ENCODE peak calls at places on chromosomes 6 and 20, in ten cellular contexts. One of them, this sample, is unnamed.

GRCh38 chr6:46104209-46104608 is 25.6 kb upstream of the ENPP4 start:
- DNase-seq in natural killer cell: no peak
- DNase-seq in cardiac muscle cell: no peak
- DNase-seq in anterior cingulate cortex: no peak
- DNase-seq in lung microvascular endothelial cell: no peak
- DNase-seq in HFFc6: no peak
- DNase-seq in naive B cell: no peak
- DNase-seq in activated gamma-delta T cell treated with Interleukin-2 at 50 U/mL for 16 hours: no peak
- DNase-seq in stimulated activated CD8-positive, alpha-beta memory T cell treated with anti-CD3 and anti-CD28 coated beads, Interleukin-2, amount 100 ng/mL, for 1 hour: no peak
- DNase-seq in substantia nigra: no peak
- DNase-seq in this sample: no peak

GRCh38 chr20:48139262-48140041 is 354.2 kb upstream of the SULF2 start:
- DNase-seq in anterior cingulate cortex: no peak
- DNase-seq in natural killer cell: no peak
- DNase-seq in lung microvascular endothelial cell: no peak
- DNase-seq in naive B cell: no peak
- DNase-seq in activated gamma-delta T cell treated with Interleukin-2 at 50 U/mL for 16 hours: no peak
- DNase-seq in cardiac muscle cell: peak; percentile 85
- DNase-seq in HFFc6: no peak
- DNase-seq in substantia nigra: no peak
- DNase-seq in stimulated activated CD8-positive, alpha-beta memory T cell treated with anti-CD3 and anti-CD28 coated beads, Interleukin-2, amount 100 ng/mL, for 1 hour: no peak
- DNase-seq in this sample: no peak

GRCh38 chr6:110689275-110689935 is 125.9 kb downstream of the CDK19 start:
- DNase-seq in stimulated activated CD8-positive, alpha-beta memory T cell treated with anti-CD3 and anti-CD28 coated beads, Interleukin-2, amount 100 ng/mL, for 1 hour: no peak
- DNase-seq in anterior cingulate cortex: no peak
- DNase-seq in substantia nigra: no peak
- DNase-seq in HFFc6: no peak
- DNase-seq in lung microvascular endothelial cell: peak; percentile 17
- DNase-seq in natural killer cell: no peak
- DNase-seq in naive B cell: no peak
- DNase-seq in cardiac muscle cell: no peak
- DNase-seq in activated gamma-delta T cell treated with Interleukin-2 at 50 U/mL for 16 hours: no peak
- DNase-seq in this sample: no peak

GRCh38 chr20:57795977-57796560 is 86.3 kb upstream of the PMEPA1 start:
- DNase-seq in stimulated activated CD8-positive, alpha-beta memory T cell treated with anti-CD3 and anti-CD28 coated beads, Interleukin-2, amount 100 ng/mL, for 1 hour: no peak
- DNase-seq in anterior cingulate cortex: no peak
- DNase-seq in activated gamma-delta T cell treated with Interleukin-2 at 50 U/mL for 16 hours: no peak
- DNase-seq in substantia nigra: no peak
- DNase-seq in HFFc6: no peak
- DNase-seq in cardiac muscle cell: no peak
- DNase-seq in natural killer cell: no peak
- DNase-seq in lung microvascular endothelial cell: no peak
- DNase-seq in naive B cell: no peak
- DNase-seq in this sample: no peak

GRCh38 chr6:49551866-49552129 is 1.3 kb downstream of the C6orf141 start:
- DNase-seq in HFFc6: no peak
- DNase-seq in lung microvascular endothelial cell: peak; percentile 30
- DNase-seq in stimulated activated CD8-positive, alpha-beta memory T cell treated with anti-CD3 and anti-CD28 coated beads, Interleukin-2, amount 100 ng/mL, for 1 hour: no peak
- DNase-seq in naive B cell: no peak
- DNase-seq in natural killer cell: no peak
- DNase-seq in cardiac muscle cell: no peak
- DNase-seq in activated gamma-delta T cell treated with Interleukin-2 at 50 U/mL for 16 hours: no peak
- DNase-seq in substantia nigra: no peak
- DNase-seq in anterior cingulate cortex: no peak
- DNase-seq in this sample: no peak

GRCh38 chr6:159760602-159761057 is 1.2 kb upstream of the ACAT2 start:
- DNase-seq in stimulated activated CD8-positive, alpha-beta memory T cell treated with anti-CD3 and anti-CD28 coated beads, Interleukin-2, amount 100 ng/mL, for 1 hour: no peak
- DNase-seq in cardiac muscle cell: peak; percentile 85
- DNase-seq in HFFc6: peak; percentile 60
- DNase-seq in anterior cingulate cortex: no peak
- DNase-seq in naive B cell: no peak
- DNase-seq in activated gamma-delta T cell treated with Interleukin-2 at 50 U/mL for 16 hours: no peak
- DNase-seq in substantia nigra: no peak
- DNase-seq in lung microvascular endothelial cell: no peak
- DNase-seq in natural killer cell: no peak
- DNase-seq in this sample: no peak

GRCh38 chr6:132813173-132813856 is 1.1 kb upstream of the RPS12 start:
- DNase-seq in stimulated activated CD8-positive, alpha-beta memory T cell treated with anti-CD3 and anti-CD28 coated beads, Interleukin-2, amount 100 ng/mL, for 1 hour: no peak
- DNase-seq in anterior cingulate cortex: no peak
- DNase-seq in HFFc6: no peak
- DNase-seq in naive B cell: peak; percentile 44
- DNase-seq in natural killer cell: peak; percentile 29
- DNase-seq in lung microvascular endothelial cell: peak; percentile 75
- DNase-seq in substantia nigra: peak; percentile 22
- DNase-seq in cardiac muscle cell: peak; percentile 49
- DNase-seq in activated gamma-delta T cell treated with Interleukin-2 at 50 U/mL for 16 hours: peak; percentile 17
- DNase-seq in this sample: peak; percentile 17

GRCh38 chr6:154403803-154404202 is 47.2 kb upstream of the IPCEF1 start:
- DNase-seq in lung microvascular endothelial cell: no peak
- DNase-seq in stimulated activated CD8-positive, alpha-beta memory T cell treated with anti-CD3 and anti-CD28 coated beads, Interleukin-2, amount 100 ng/mL, for 1 hour: no peak
- DNase-seq in cardiac muscle cell: peak; percentile 75
- DNase-seq in natural killer cell: no peak
- DNase-seq in HFFc6: peak; percentile 48
- DNase-seq in anterior cingulate cortex: no peak
- DNase-seq in activated gamma-delta T cell treated with Interleukin-2 at 50 U/mL for 16 hours: no peak
- DNase-seq in naive B cell: no peak
- DNase-seq in substantia nigra: no peak
- DNase-seq in this sample: no peak

GRCh38 chr6:155126727-155127439 is 131.8 kb downstream of the TIAM2 start:
- DNase-seq in activated gamma-delta T cell treated with Interleukin-2 at 50 U/mL for 16 hours: no peak
- DNase-seq in natural killer cell: no peak
- DNase-seq in stimulated activated CD8-positive, alpha-beta memory T cell treated with anti-CD3 and anti-CD28 coated beads, Interleukin-2, amount 100 ng/mL, for 1 hour: no peak
- DNase-seq in cardiac muscle cell: peak; percentile 54
- DNase-seq in HFFc6: peak; percentile 84
- DNase-seq in naive B cell: no peak
- DNase-seq in substantia nigra: no peak
- DNase-seq in anterior cingulate cortex: no peak
- DNase-seq in lung microvascular endothelial cell: peak; percentile 93
- DNase-seq in this sample: no peak

GRCh38 chr6:36334832-36335459 is 1.7 kb downstream of the BNIP5 start:
- DNase-seq in stimulated activated CD8-positive, alpha-beta memory T cell treated with anti-CD3 and anti-CD28 coated beads, Interleukin-2, amount 100 ng/mL, for 1 hour: no peak
- DNase-seq in activated gamma-delta T cell treated with Interleukin-2 at 50 U/mL for 16 hours: no peak
- DNase-seq in anterior cingulate cortex: no peak
- DNase-seq in cardiac muscle cell: no peak
- DNase-seq in HFFc6: no peak
- DNase-seq in substantia nigra: no peak
- DNase-seq in natural killer cell: no peak
- DNase-seq in naive B cell: no peak
- DNase-seq in lung microvascular endothelial cell: no peak
- DNase-seq in this sample: no peak

GRCh38 chr6:155031091-155031490 is 36.0 kb downstream of the TIAM2 start:
- DNase-seq in natural killer cell: no peak
- DNase-seq in lung microvascular endothelial cell: no peak
- DNase-seq in stimulated activated CD8-positive, alpha-beta memory T cell treated with anti-CD3 and anti-CD28 coated beads, Interleukin-2, amount 100 ng/mL, for 1 hour: no peak
- DNase-seq in anterior cingulate cortex: no peak
- DNase-seq in substantia nigra: no peak
- DNase-seq in HFFc6: no peak
- DNase-seq in cardiac muscle cell: no peak
- DNase-seq in naive B cell: no peak
- DNase-seq in activated gamma-delta T cell treated with Interleukin-2 at 50 U/mL for 16 hours: no peak
- DNase-seq in this sample: no peak

GRCh38 chr6:77034161-77034560 is 429.1 kb downstream of the HTR1B start:
- DNase-seq in natural killer cell: no peak
- DNase-seq in stimulated activated CD8-positive, alpha-beta memory T cell treated with anti-CD3 and anti-CD28 coated beads, Interleukin-2, amount 100 ng/mL, for 1 hour: no peak
- DNase-seq in lung microvascular endothelial cell: no peak
- DNase-seq in substantia nigra: no peak
- DNase-seq in activated gamma-delta T cell treated with Interleukin-2 at 50 U/mL for 16 hours: no peak
- DNase-seq in cardiac muscle cell: peak; percentile 92
- DNase-seq in anterior cingulate cortex: no peak
- DNase-seq in HFFc6: peak; percentile 95
- DNase-seq in naive B cell: no peak
- DNase-seq in this sample: no peak

GRCh38 chr6:127618729-127619128 is 41.8 kb downstream of the C6orf58 start:
- DNase-seq in cardiac muscle cell: no peak
- DNase-seq in HFFc6: peak; percentile 32
- DNase-seq in anterior cingulate cortex: no peak
- DNase-seq in natural killer cell: no peak
- DNase-seq in naive B cell: no peak
- DNase-seq in stimulated activated CD8-positive, alpha-beta memory T cell treated with anti-CD3 and anti-CD28 coated beads, Interleukin-2, amount 100 ng/mL, for 1 hour: no peak
- DNase-seq in lung microvascular endothelial cell: no peak
- DNase-seq in activated gamma-delta T cell treated with Interleukin-2 at 50 U/mL for 16 hours: no peak
- DNase-seq in substantia nigra: no peak
- DNase-seq in this sample: no peak

GRCh38 chr6:134195164-134195906 is 122.6 kb downstream of the SGK1 start:
- DNase-seq in HFFc6: no peak
- DNase-seq in natural killer cell: no peak
- DNase-seq in anterior cingulate cortex: no peak
- DNase-seq in cardiac muscle cell: peak; percentile 61
- DNase-seq in activated gamma-delta T cell treated with Interleukin-2 at 50 U/mL for 16 hours: no peak
- DNase-seq in stimulated activated CD8-positive, alpha-beta memory T cell treated with anti-CD3 and anti-CD28 coated beads, Interleukin-2, amount 100 ng/mL, for 1 hour: no peak
- DNase-seq in lung microvascular endothelial cell: peak; percentile 31
- DNase-seq in substantia nigra: no peak
- DNase-seq in naive B cell: no peak
- DNase-seq in this sample: no peak

GRCh38 chr6:142696123-142696522 is 248.9 kb downstream of the HIVEP2 start:
- DNase-seq in anterior cingulate cortex: no peak
- DNase-seq in substantia nigra: no peak
- DNase-seq in naive B cell: no peak
- DNase-seq in lung microvascular endothelial cell: no peak
- DNase-seq in cardiac muscle cell: no peak
- DNase-seq in stimulated activated CD8-positive, alpha-beta memory T cell treated with anti-CD3 and anti-CD28 coated beads, Interleukin-2, amount 100 ng/mL, for 1 hour: no peak
- DNase-seq in natural killer cell: no peak
- DNase-seq in HFFc6: no peak
- DNase-seq in activated gamma-delta T cell treated with Interleukin-2 at 50 U/mL for 16 hours: no peak
- DNase-seq in this sample: no peak

GRCh38 chr6:111485316-111485715 is 2.3 kb upstream of the REV3L start:
- DNase-seq in naive B cell: no peak
- DNase-seq in substantia nigra: no peak
- DNase-seq in anterior cingulate cortex: no peak
- DNase-seq in lung microvascular endothelial cell: no peak
- DNase-seq in natural killer cell: no peak
- DNase-seq in activated gamma-delta T cell treated with Interleukin-2 at 50 U/mL for 16 hours: no peak
- DNase-seq in HFFc6: no peak
- DNase-seq in stimulated activated CD8-positive, alpha-beta memory T cell treated with anti-CD3 and anti-CD28 coated beads, Interleukin-2, amount 100 ng/mL, for 1 hour: no peak
- DNase-seq in cardiac muscle cell: no peak
- DNase-seq in this sample: no peak

GRCh38 chr20:63830821-63831593 is at the start of gene ZBTB46:
- DNase-seq in substantia nigra: no peak
- DNase-seq in lung microvascular endothelial cell: peak; percentile 73
- DNase-seq in natural killer cell: no peak
- DNase-seq in cardiac muscle cell: peak; percentile 60
- DNase-seq in HFFc6: no peak
- DNase-seq in stimulated activated CD8-positive, alpha-beta memory T cell treated with anti-CD3 and anti-CD28 coated beads, Interleukin-2, amount 100 ng/mL, for 1 hour: no peak
- DNase-seq in anterior cingulate cortex: no peak
- DNase-seq in activated gamma-delta T cell treated with Interleukin-2 at 50 U/mL for 16 hours: no peak
- DNase-seq in naive B cell: no peak
- DNase-seq in this sample: no peak

GRCh38 chr6:53734473-53735299 is 60.1 kb upstream of the LRRC1 start:
- DNase-seq in naive B cell: no peak
- DNase-seq in stimulated activated CD8-positive, alpha-beta memory T cell treated with anti-CD3 and anti-CD28 coated beads, Interleukin-2, amount 100 ng/mL, for 1 hour: no peak
- DNase-seq in lung microvascular endothelial cell: peak; percentile 70
- DNase-seq in HFFc6: peak; percentile 90
- DNase-seq in substantia nigra: no peak
- DNase-seq in activated gamma-delta T cell treated with Interleukin-2 at 50 U/mL for 16 hours: peak; percentile 7
- DNase-seq in cardiac muscle cell: peak; percentile 58
- DNase-seq in anterior cingulate cortex: no peak
- DNase-seq in natural killer cell: no peak
- DNase-seq in this sample: no peak

GRCh38 chr6:13427838-13428527 is 59.4 kb downstream of the GFOD1 start:
- DNase-seq in activated gamma-delta T cell treated with Interleukin-2 at 50 U/mL for 16 hours: peak; percentile 66
- DNase-seq in substantia nigra: no peak
- DNase-seq in cardiac muscle cell: no peak
- DNase-seq in naive B cell: peak; percentile 84
- DNase-seq in anterior cingulate cortex: no peak
- DNase-seq in stimulated activated CD8-positive, alpha-beta memory T cell treated with anti-CD3 and anti-CD28 coated beads, Interleukin-2, amount 100 ng/mL, for 1 hour: peak; percentile 55
- DNase-seq in lung microvascular endothelial cell: peak; percentile 84
- DNase-seq in HFFc6: no peak
- DNase-seq in natural killer cell: peak; percentile 80
- DNase-seq in this sample: no peak

GRCh38 chr6:9397981-9398559 is 962.7 kb upstream of the SLC35B3 start:
- DNase-seq in substantia nigra: no peak
- DNase-seq in naive B cell: no peak
- DNase-seq in stimulated activated CD8-positive, alpha-beta memory T cell treated with anti-CD3 and anti-CD28 coated beads, Interleukin-2, amount 100 ng/mL, for 1 hour: no peak
- DNase-seq in activated gamma-delta T cell treated with Interleukin-2 at 50 U/mL for 16 hours: no peak
- DNase-seq in anterior cingulate cortex: no peak
- DNase-seq in lung microvascular endothelial cell: peak; percentile 53
- DNase-seq in natural killer cell: no peak
- DNase-seq in HFFc6: no peak
- DNase-seq in cardiac muscle cell: no peak
- DNase-seq in this sample: no peak

GRCh38 chr6:98838027-98838426 is 3.7 kb downstream of the POU3F2 start:
- DNase-seq in naive B cell: no peak
- DNase-seq in cardiac muscle cell: no peak
- DNase-seq in stimulated activated CD8-positive, alpha-beta memory T cell treated with anti-CD3 and anti-CD28 coated beads, Interleukin-2, amount 100 ng/mL, for 1 hour: no peak
- DNase-seq in lung microvascular endothelial cell: no peak
- DNase-seq in activated gamma-delta T cell treated with Interleukin-2 at 50 U/mL for 16 hours: no peak
- DNase-seq in natural killer cell: no peak
- DNase-seq in anterior cingulate cortex: no peak
- DNase-seq in substantia nigra: no peak
- DNase-seq in HFFc6: no peak
- DNase-seq in this sample: no peak

GRCh38 chr20:11457476-11457875 is 460.2 kb upstream of the BTBD3 start:
- DNase-seq in cardiac muscle cell: peak; percentile 62
- DNase-seq in naive B cell: no peak
- DNase-seq in anterior cingulate cortex: no peak
- DNase-seq in HFFc6: no peak
- DNase-seq in lung microvascular endothelial cell: no peak
- DNase-seq in activated gamma-delta T cell treated with Interleukin-2 at 50 U/mL for 16 hours: no peak
- DNase-seq in substantia nigra: no peak
- DNase-seq in stimulated activated CD8-positive, alpha-beta memory T cell treated with anti-CD3 and anti-CD28 coated beads, Interleukin-2, amount 100 ng/mL, for 1 hour: no peak
- DNase-seq in natural killer cell: no peak
- DNase-seq in this sample: no peak

GRCh38 chr6:10801224-10801848 is 37.0 kb downstream of the MAK start:
- DNase-seq in activated gamma-delta T cell treated with Interleukin-2 at 50 U/mL for 16 hours: peak; percentile 54
- DNase-seq in stimulated activated CD8-positive, alpha-beta memory T cell treated with anti-CD3 and anti-CD28 coated beads, Interleukin-2, amount 100 ng/mL, for 1 hour: peak; percentile 39
- DNase-seq in anterior cingulate cortex: no peak
- DNase-seq in cardiac muscle cell: peak; percentile 65
- DNase-seq in lung microvascular endothelial cell: peak; percentile 75
- DNase-seq in naive B cell: peak; percentile 51
- DNase-seq in HFFc6: peak; percentile 44
- DNase-seq in substantia nigra: peak; percentile 42
- DNase-seq in natural killer cell: peak; percentile 45
- DNase-seq in this sample: no peak

GRCh38 chr6:33799714-33800113 is 4.1 kb downstream of the MLN start:
- DNase-seq in lung microvascular endothelial cell: no peak
- DNase-seq in substantia nigra: no peak
- DNase-seq in activated gamma-delta T cell treated with Interleukin-2 at 50 U/mL for 16 hours: no peak
- DNase-seq in anterior cingulate cortex: no peak
- DNase-seq in naive B cell: no peak
- DNase-seq in cardiac muscle cell: no peak
- DNase-seq in stimulated activated CD8-positive, alpha-beta memory T cell treated with anti-CD3 and anti-CD28 coated beads, Interleukin-2, amount 100 ng/mL, for 1 hour: no peak
- DNase-seq in HFFc6: no peak
- DNase-seq in natural killer cell: no peak
- DNase-seq in this sample: no peak

GRCh38 chr6:53796451-53796780 is 1.6 kb downstream of the LRRC1 start:
- DNase-seq in substantia nigra: no peak
- DNase-seq in lung microvascular endothelial cell: peak; percentile 24
- DNase-seq in naive B cell: no peak
- DNase-seq in stimulated activated CD8-positive, alpha-beta memory T cell treated with anti-CD3 and anti-CD28 coated beads, Interleukin-2, amount 100 ng/mL, for 1 hour: no peak
- DNase-seq in anterior cingulate cortex: no peak
- DNase-seq in activated gamma-delta T cell treated with Interleukin-2 at 50 U/mL for 16 hours: no peak
- DNase-seq in cardiac muscle cell: no peak
- DNase-seq in HFFc6: no peak
- DNase-seq in natural killer cell: no peak
- DNase-seq in this sample: no peak

GRCh38 chr6:32941412-32941784 is 570 bp upstream of the HLA-DMB start:
- DNase-seq in cardiac muscle cell: no peak
- DNase-seq in lung microvascular endothelial cell: no peak
- DNase-seq in stimulated activated CD8-positive, alpha-beta memory T cell treated with anti-CD3 and anti-CD28 coated beads, Interleukin-2, amount 100 ng/mL, for 1 hour: no peak
- DNase-seq in substantia nigra: no peak
- DNase-seq in anterior cingulate cortex: no peak
- DNase-seq in HFFc6: no peak
- DNase-seq in natural killer cell: peak; percentile 55
- DNase-seq in naive B cell: peak; percentile 90
- DNase-seq in activated gamma-delta T cell treated with Interleukin-2 at 50 U/mL for 16 hours: peak; percentile 57
- DNase-seq in this sample: no peak

GRCh38 chr6:89793586-89793985 is 26.0 kb downstream of the MDN1 start:
- DNase-seq in cardiac muscle cell: peak; percentile 12
- DNase-seq in activated gamma-delta T cell treated with Interleukin-2 at 50 U/mL for 16 hours: no peak
- DNase-seq in natural killer cell: no peak
- DNase-seq in stimulated activated CD8-positive, alpha-beta memory T cell treated with anti-CD3 and anti-CD28 coated beads, Interleukin-2, amount 100 ng/mL, for 1 hour: no peak
- DNase-seq in anterior cingulate cortex: no peak
- DNase-seq in substantia nigra: no peak
- DNase-seq in HFFc6: no peak
- DNase-seq in lung microvascular endothelial cell: no peak
- DNase-seq in naive B cell: no peak
- DNase-seq in this sample: no peak

GRCh38 chr6:148521586-148521985 is 178.9 kb downstream of the SASH1 start:
- DNase-seq in anterior cingulate cortex: no peak
- DNase-seq in cardiac muscle cell: no peak
- DNase-seq in lung microvascular endothelial cell: no peak
- DNase-seq in natural killer cell: no peak
- DNase-seq in naive B cell: no peak
- DNase-seq in stimulated activated CD8-positive, alpha-beta memory T cell treated with anti-CD3 and anti-CD28 coated beads, Interleukin-2, amount 100 ng/mL, for 1 hour: no peak
- DNase-seq in HFFc6: peak; percentile 43
- DNase-seq in substantia nigra: no peak
- DNase-seq in activated gamma-delta T cell treated with Interleukin-2 at 50 U/mL for 16 hours: no peak
- DNase-seq in this sample: no peak

This sample was measured in NCI-H1048.